ENCODE peak calls at places on chromosomes 5 and 9, in four cellular contexts. Q, O, V and R are unnamed samples.

GRCh38 chr9:129206921-129207320 is 28.9 kb upstream of the IER5L start:
- DNase-seq in Q (no peak), O (no peak), V (no peak), R (no peak)

GRCh38 chr5:82745016-82745415 is 332.2 kb downstream of the TMEM167A start:
- DNase-seq in Q (no peak), O (no peak), V (no peak), R (no peak)

GRCh38 chr5:147963948-147964693 is 57.8 kb upstream of the C5orf46 start:
- DNase-seq in Q (no peak), O (no peak), V (no peak), R (no peak)

GRCh38 chr5:10301842-10302610 is 5.7 kb downstream of the CMBL start:
- DNase-seq in Q (no peak), O (peak; percentile 97), V (peak; percentile 88), R (peak; percentile 97)

GRCh38 chr9:96495341-96495740 is 45.4 kb downstream of the HABP4 start:
- DNase-seq in Q (peak; percentile 79), O (no peak), V (no peak), R (no peak)

GRCh38 chr5:152730176-152730575 is 325.1 kb upstream of the NMUR2 start:
- DNase-seq in Q (no peak), O (no peak), V (no peak), R (no peak)

GRCh38 chr5:68015381-68015780 is 200.2 kb upstream of the PIK3R1 start:
- DNase-seq in Q (no peak), O (no peak), V (no peak), R (no peak)

GRCh38 chr5:125409496-125410351 is 663.3 kb upstream of the ZNF608 start:
- DNase-seq in Q (peak; percentile 6), O (no peak), V (no peak), R (no peak)

GRCh38 chr5:15794117-15794985 is 294.4 kb downstream of the FBXL7 start:
- DNase-seq in Q (peak; percentile 40), O (no peak), V (no peak), R (no peak)

GRCh38 chr5:142246263-142246662 is 78.6 kb downstream of the SPRY4 start:
- DNase-seq in Q (peak; percentile 86), O (peak; percentile 64), V (peak; percentile 76), R (no peak)

GRCh38 chr5:43362725-43363435 is 49.3 kb downstream of the CCL28 start:
- DNase-seq in Q (no peak), O (no peak), V (no peak), R (no peak)

GRCh38 chr5:137887831-137888230 is 1.4 kb upstream of the PKD2L2 start:
- DNase-seq in Q (no peak), O (no peak), V (no peak), R (no peak)

GRCh38 chr9:98328141-98328540 is 72.7 kb upstream of the TBC1D2 start:
- DNase-seq in Q (no peak), O (no peak), V (no peak), R (no peak)

GRCh38 chr9:89608646-89609335 is 4.0 kb downstream of the GADD45G start:
- DNase-seq in Q (no peak), O (no peak), V (no peak), R (no peak)

GRCh38 chr9:36492849-36493248 is 79.8 kb upstream of the MELK start:
- DNase-seq in Q (no peak), O (no peak), V (no peak), R (no peak)

GRCh38 chr5:142106061-142106460 is 2.5 kb upstream of the NDFIP1 start:
- DNase-seq in Q (peak; percentile 81), O (no peak), V (no peak), R (no peak)

DNA sequence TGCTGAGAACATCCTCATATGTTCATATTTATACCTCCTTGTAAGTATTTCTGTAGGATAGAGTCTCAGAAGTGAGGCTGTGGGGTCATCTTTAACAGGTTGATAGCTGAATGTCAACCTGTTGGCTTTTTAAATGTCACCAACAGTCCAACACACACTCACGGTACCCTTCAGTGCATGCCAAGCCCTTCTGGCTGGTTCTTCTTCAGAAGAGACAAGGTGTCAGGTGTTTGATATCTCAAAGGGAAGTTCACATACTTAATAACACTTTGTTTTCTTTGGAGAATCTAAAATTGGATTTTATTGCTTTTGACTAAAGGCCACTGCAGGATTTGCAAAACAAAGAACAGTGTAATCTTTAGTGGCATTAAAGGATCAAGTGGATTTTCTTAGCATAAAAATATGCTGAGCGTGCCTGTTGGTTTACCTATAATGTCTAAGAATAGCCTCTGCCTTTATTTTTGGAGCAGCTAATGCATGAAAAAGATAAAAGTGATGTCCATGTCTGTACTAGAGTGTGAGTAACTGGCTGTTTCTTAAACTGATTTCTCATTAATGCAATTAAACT is 58.2 kb downstream of the RGS3 start:
- DNase-seq in Q (no peak), O (no peak), V (no peak), R (no peak)
- H3K4me1 ChIP-seq in Q (peaks cover 18% of the 10 kb centered on the region), O (peaks cover 72% of the 10 kb centered on the region), V (peaks cover 21% of the 10 kb centered on the region), R (peaks cover 5% of the 10 kb centered on the region)

DNA sequence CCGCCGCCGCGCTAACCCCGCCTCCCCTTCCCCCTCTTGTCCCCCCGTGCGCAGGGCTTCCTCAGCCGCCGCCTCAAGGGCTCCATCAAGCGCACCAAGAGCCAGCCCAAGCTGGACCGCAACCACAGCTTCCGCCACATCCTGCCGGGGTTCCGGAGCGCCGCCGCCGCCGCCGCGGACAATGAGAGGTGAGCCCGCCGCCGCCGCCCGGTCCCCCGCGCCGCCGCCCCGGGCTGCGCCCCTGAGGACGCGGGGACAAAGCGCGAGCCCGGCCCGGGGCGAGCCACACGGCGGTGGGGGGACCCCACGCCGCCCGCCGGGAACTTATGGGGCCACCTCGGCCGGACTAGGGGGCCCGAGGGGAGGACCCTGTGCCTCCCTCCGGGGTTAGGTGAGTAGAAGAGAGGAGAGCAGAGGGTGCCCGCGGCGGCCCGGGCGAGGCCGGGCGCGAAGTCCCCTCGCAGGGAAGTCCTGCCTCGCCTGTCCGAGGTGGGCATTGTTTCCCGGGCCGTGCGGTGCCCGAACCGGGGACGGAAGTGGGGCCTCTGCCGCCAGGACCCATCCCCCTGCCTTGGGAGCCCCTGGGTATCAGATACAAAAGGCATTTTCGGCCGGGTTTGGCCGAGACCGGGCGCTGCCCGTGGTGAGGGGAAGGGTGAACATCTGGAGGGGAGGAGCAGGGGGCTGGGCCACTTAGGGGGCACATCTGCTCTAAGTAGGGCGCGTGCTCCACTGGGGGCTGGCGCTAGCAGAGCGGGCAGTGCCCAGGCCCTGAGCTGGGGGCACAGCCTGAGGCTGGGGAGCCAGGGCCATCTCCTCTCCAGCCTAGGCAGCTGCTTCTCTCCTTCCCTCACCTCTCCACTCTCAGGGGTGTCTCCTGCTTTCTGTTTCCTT is 48.1 kb downstream of the DAB2IP start:
- DNase-seq in Q (peak; percentile 74), O (peak; percentile 67), V (peak; percentile 62), R (peak; percentile 46)
- H3K36me3 ChIP-seq in Q (no peaks in the 10 kb centered on the region), O (no peaks in the 10 kb centered on the region), V (no peaks in the 10 kb centered on the region), R (no peaks in the 10 kb centered on the region)

DNA sequence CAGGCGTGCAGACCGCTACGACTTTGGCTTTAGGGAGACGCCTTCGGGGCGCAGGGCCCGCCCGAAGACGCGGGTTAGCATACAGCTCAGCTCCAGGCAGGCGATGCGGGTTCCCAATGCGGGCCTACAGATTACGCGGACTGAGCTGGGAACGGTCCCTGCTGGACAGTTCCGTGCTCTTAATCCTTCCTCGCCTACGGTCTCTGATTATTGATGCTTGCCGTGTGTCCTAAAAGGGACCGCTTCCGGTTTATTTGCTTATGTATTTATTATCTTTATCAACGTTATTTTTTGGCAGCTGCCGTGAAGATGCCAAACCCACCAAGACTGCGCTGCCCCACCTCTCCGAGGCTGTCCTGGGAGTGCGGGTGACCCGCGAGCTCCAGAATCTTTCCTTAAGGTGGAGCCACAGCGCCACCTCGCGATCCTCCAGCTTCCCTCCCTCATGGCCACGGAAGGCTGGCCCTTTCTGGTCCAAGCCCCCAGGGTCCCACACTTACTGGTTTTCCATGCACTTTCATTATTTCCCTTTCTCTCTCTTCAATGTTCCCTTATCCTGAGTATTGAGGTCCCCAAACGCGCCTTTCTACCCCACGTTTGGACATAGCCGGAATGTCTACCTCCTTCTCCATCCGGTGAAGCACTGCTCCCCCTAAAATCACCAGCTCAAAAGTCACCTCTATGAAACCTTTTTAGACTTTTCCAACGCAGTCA is 7.0 kb upstream of the EBF1 start:
- DNase-seq in Q (peak; percentile 86), O (peak; percentile 71), V (peak; percentile 88), R (peak; percentile 69)
- H3K27me3 ChIP-seq in Q (no peaks in the 10 kb centered on the region), O (peaks cover 19% of the 10 kb centered on the region), V (no peaks in the 10 kb centered on the region), R (no peaks in the 10 kb centered on the region)

DNA sequence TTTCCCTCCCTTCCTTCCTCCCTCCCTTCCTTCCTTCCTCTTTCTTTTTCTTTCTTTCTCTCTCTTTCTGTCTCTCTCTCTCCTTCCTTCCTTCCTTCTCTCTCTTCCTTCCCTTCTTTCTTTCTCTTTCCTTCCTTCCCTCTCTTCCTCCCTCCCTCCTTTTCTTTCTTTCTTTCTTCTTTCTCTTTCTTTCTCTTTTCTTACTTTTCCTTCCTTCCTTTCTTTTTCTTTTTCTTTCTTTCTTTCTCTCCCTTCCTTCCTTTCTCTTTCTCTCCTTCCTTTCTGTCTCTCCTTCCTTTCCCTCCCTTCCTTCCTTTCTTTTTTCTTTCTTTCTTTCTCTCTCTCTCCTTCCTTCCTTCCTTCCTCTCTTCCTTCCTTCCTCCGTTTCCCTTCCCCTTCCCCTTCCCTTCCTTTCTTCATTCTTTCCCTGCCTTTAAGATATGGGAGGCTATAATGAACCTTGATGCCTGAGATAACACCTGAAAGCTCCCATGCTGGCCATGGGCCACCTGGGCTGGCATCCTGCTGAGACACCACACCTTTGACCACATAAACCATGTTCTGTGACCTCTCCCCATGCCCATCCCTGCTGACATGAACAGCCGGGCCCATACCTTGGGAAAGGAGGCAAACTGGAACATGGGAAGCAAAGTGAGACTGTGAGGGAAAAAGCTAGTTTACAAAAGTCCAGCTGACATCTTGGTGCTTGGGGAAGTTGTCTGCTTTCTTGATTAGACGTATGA is 197.8 kb upstream of the ZNF618 start:
- DNase-seq in Q (no peak), O (no peak), V (no peak), R (no peak)
- H3K4me1 ChIP-seq in Q (peaks cover 32% of the 10 kb centered on the region), O (peaks cover 5% of the 10 kb centered on the region), V (no peaks in the 10 kb centered on the region), R (peaks cover 5% of the 10 kb centered on the region)